ENCODE peak calls at places on chromosomes 4 and X, in six cellular contexts. R is OCI-LY7, L is iPS DF 6.9, W is tibial nerve, B is heart right ventricle, A is GM23248. H is an unnamed sample.

GRCh38 chr4:52911684-52912294 is 49.7 kb downstream of the RASL11B start:
- DNase-seq in W (peak; percentile 31), R (peak; percentile 80), A (peak; percentile 79), L (peak; percentile 77), B (peak; percentile 80), H (peak; percentile 63)

GRCh38 chr4:100208964-100209363 is 18.7 kb upstream of the DDIT4L start:
- DNase-seq in R (no peak), B (no peak), L (no peak), W (no peak), A (no peak), H (no peak)

GRCh38 chr4:8188743-8189550 is 10.1 kb upstream of the SH3TC1 start:
- DNase-seq in W (no peak), A (peak; percentile 43), R (no peak), L (no peak), B (peak; percentile 86), H (no peak)

GRCh38 chr4:52588771-52589591 is 70.1 kb downstream of the USP46 start:
- DNase-seq in A (peak; percentile 87), L (no peak), B (no peak), W (no peak), R (no peak), H (no peak)

GRCh38 chr4:6362243-6362885 is 92.7 kb downstream of the WFS1 start:
- DNase-seq in W (no peak), R (no peak), L (no peak), A (no peak), B (no peak), H (no peak)

GRCh38 chr4:3498901-3499510 is 33.2 kb downstream of the LRPAP1 start:
- DNase-seq in W (no peak), R (no peak), A (no peak), B (no peak), L (no peak), H (no peak)

GRCh38 chrX:150410513-150410912 is 47.4 kb downstream of the MAMLD1 start:
- DNase-seq in W (no peak), L (no peak), R (no peak), A (no peak), B (no peak), H (no peak)

GRCh38 chr4:122712782-122713181 is 19.7 kb upstream of the BBS12 start:
- DNase-seq in W (no peak), L (no peak), R (no peak), A (peak; percentile 23), B (no peak), H (no peak)

GRCh38 chr4:55547461-55547770 is 707 bp upstream of the CLOCK start:
- DNase-seq in R (no peak), L (no peak), B (no peak), A (no peak), W (no peak), H (no peak)

GRCh38 chr4:13950491-13950890 is 323.0 kb upstream of the BOD1L1 start:
- DNase-seq in B (no peak), A (no peak), W (no peak), L (no peak), R (no peak), H (no peak)

GRCh38 chr4:8283161-8283560 is 13.6 kb downstream of the HTRA3 start:
- DNase-seq in W (no peak), L (no peak), B (no peak), R (no peak), A (no peak), H (no peak)

GRCh38 chr4:3851211-3851610 is 85.0 kb downstream of the ADRA2C start:
- DNase-seq in R (no peak), W (no peak), A (peak; percentile 77), B (no peak), L (no peak), H (peak; percentile 48)

GRCh38 chr4:4869380-4869723 is 9.9 kb downstream of the MSX1 start:
- DNase-seq in W (no peak), B (no peak), L (no peak), R (no peak), A (no peak), H (no peak)

GRCh38 chr4:38800956-38801450 is 3.6 kb downstream of the TLR1 start:
- DNase-seq in B (no peak), L (no peak), A (no peak), R (no peak), W (no peak), H (no peak)

GRCh38 chr4:102503301-102503746 is 2.2 kb downstream of the NFKB1 start:
- DNase-seq in L (no peak), R (peak; percentile 54), B (no peak), A (no peak), W (no peak), H (no peak)

GRCh38 chr4:3305610-3306371 is 13.0 kb downstream of the RGS12 start:
- DNase-seq in L (no peak), R (peak; percentile 59), A (peak; percentile 77), W (peak; percentile 1), B (no peak), H (peak; percentile 24)

GRCh38 chr4:1022051-1022738 is 10.8 kb downstream of the FGFRL1 start:
- DNase-seq in B (no peak), W (no peak), L (no peak), R (no peak), A (no peak), H (no peak)

GRCh38 chr4:123060039-123060770 is 137.8 kb upstream of the NUDT6 start:
- DNase-seq in B (no peak), W (no peak), A (no peak), R (no peak), L (no peak), H (no peak)

GRCh38 chr4:47104986-47105385 is 73.6 kb downstream of the GABRB1 start:
- DNase-seq in L (no peak), W (no peak), R (no peak), A (no peak), B (no peak), H (no peak)

GRCh38 chr4:3769642-3770184 is 3.5 kb downstream of the ADRA2C start:
- DNase-seq in R (peak; percentile 71), L (no peak), W (no peak), B (no peak), A (no peak), H (no peak)

GRCh38 chr4:7649741-7650531 is 215.2 kb upstream of the PSAPL1 start:
- DNase-seq in L (no peak), W (no peak), B (no peak), A (peak; percentile 84), R (peak; percentile 67), H (no peak)

GRCh38 chr4:86961605-86962295 is 26.9 kb downstream of the AFF1 start:
- DNase-seq in A (peak; percentile 41), L (no peak), R (peak; percentile 95), B (no peak), W (no peak), H (peak; percentile 75)

GRCh38 chr4:86959588-86960500 is 25.0 kb downstream of the AFF1 start:
- DNase-seq in B (no peak), W (no peak), R (peak; percentile 37), L (peak; percentile 89), A (no peak), H (peak; percentile 25)

GRCh38 chr4:86963697-86964096 is 28.9 kb downstream of the AFF1 start:
- DNase-seq in L (no peak), A (peak; percentile 69), R (no peak), B (no peak), W (no peak), H (no peak)

GRCh38 chr4:86961103-86961502 is 26.3 kb downstream of the AFF1 start:
- DNase-seq in R (peak; percentile 64), W (no peak), B (no peak), L (no peak), A (no peak), H (no peak)

DNA sequence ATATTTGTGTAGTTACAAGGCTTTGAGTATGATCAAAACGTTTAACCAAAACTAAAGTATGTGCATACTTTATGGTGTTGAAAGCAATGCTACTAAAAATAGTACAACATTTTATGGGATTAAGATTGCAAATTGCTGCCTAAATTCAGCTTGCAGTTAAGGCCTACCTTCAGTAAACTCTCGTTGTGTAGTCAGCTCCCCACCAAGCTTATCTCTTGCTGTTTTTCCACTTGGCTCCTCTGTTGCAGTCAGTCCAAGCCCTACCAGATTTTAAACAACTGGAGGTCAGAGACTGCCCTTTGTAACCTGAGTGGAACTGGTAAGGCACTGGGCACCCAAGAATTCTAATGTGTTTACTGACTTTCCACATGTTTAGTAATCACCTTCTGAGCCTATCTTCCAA is 25.7 kb downstream of the AFF1 start:
- DNase-seq in R (peak; percentile 40), L (no peak), A (peak; percentile 19), W (no peak), B (no peak), H (no peak)
- H3K4me1 ChIP-seq in R (peaks cover 96% of the 10 kb centered on the region), L (peaks cover 11% of the 10 kb centered on the region), A (peaks cover 36% of the 10 kb centered on the region), W (peaks cover 7% of the 10 kb centered on the region), B (peaks cover 24% of the 10 kb centered on the region), H (peaks cover 57% of the 10 kb centered on the region)

GRCh38 chr4:15006416-15007024 is 4.2 kb downstream of the CPEB2 start:
- DNase-seq in R (peak; percentile 50), B (no peak), W (no peak), A (peak; percentile 42), L (no peak), H (peak; percentile 45)

GRCh38 chr4:15010038-15010585 is 7.8 kb downstream of the CPEB2 start:
- DNase-seq in A (no peak), B (no peak), W (no peak), R (no peak), L (no peak), H (no peak)

GRCh38 chr4:15005474-15006115 is 3.3 kb downstream of the CPEB2 start:
- DNase-seq in L (no peak), R (no peak), W (no peak), B (no peak), A (no peak), H (peak; percentile 18)

GRCh38 chr4:15004701-15005301 is 2.5 kb downstream of the CPEB2 start:
- DNase-seq in A (peak; percentile 85), L (no peak), W (peak; percentile 81), R (peak; percentile 69), B (peak; percentile 85), H (peak; percentile 63)

GRCh38 chr4:15007201-15007600 is 4.9 kb downstream of the CPEB2 start:
- DNase-seq in W (no peak), L (no peak), B (no peak), R (no peak), A (no peak), H (peak; percentile 72)
- H3K27ac ChIP-seq in W (peak overlapping the region; percentile 6), L (no peak overlapping the region), B (peak overlapping the region; percentile 100), R (no peak overlapping the region), A (no peak overlapping the region), H (peak overlapping the region; percentile 100)

DNA sequence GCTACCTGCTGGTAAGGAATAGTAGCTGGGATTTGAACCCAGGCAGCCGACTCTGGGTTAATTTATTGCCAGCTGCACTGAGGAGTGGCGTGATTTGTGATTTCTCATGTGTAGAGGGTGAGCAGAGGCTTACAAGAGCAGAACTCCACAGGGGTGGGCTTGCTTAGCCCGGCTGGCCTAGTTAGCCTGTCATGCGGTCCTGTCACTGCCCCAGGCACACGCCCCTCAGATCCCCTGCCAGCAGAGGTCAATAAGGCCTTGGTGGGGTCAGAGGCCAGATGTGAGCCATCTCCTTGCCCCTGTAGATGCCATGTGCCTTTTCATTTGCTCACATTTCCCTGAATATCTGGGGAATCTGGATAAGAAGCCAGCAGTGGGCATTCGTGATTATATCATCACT is 13.4 kb downstream of the NSDHL start:
- DNase-seq in B (no peak), W (no peak), A (no peak), L (no peak), R (no peak), H (no peak)
- H3K4me1 ChIP-seq in B (no peaks in the 10 kb centered on the region), W (no peaks in the 10 kb centered on the region), A (no peaks in the 10 kb centered on the region), L (no peaks in the 10 kb centered on the region), R (no peaks in the 10 kb centered on the region), H (no peaks in the 10 kb centered on the region)

DNA sequence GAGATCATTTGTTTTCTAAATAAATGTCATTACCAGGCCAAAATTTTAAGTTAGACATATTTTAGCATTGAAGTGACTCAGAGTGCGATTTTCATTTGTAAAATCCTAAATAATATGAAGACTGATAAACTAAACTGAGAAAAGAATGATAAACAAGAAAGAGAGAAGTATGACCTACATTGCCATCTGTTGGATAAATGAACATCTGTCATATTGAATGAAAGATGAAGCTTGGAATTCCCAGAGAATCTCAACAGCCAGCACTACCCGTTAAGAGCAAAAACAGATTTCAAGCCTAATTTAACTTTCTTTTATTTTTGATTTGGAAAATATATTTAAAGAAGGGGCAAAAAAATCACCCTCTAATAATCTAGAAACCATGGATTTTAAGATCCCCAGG is 591.0 kb upstream of the ATOH1 start:
- DNase-seq in R (no peak), W (no peak), A (no peak), L (no peak), B (no peak), H (no peak)
- H3K27ac ChIP-seq in R (no peak overlapping the region), W (no peak overlapping the region), A (no peak overlapping the region), L (no peak overlapping the region), B (no peak overlapping the region), H (no peak overlapping the region)